ENCODE peak calls at places on chromosomes 5 and 9, in seven cellular contexts. U is B cell, C is NB4, L is spleen, X is cardiac fibroblast, S is AG09309, H is fibroblast of the aortic adventitia. O is an unnamed sample.

GRCh38 chr9:134390537-134390936 is 64.3 kb downstream of the RXRA start:
- DNase-seq in U (peak; percentile 83), C (no peak), L (peak; percentile 92), X (no peak), S (no peak), H (no peak), O (peak; percentile 56)

GRCh38 chr5:88729476-88730182 is 153.4 kb downstream of the MEF2C start:
- DNase-seq in U (peak; percentile 86), C (peak; percentile 68), L (no peak), X (peak; percentile 91), S (peak; percentile 47), H (peak; percentile 91), O (peak; percentile 40)

GRCh38 chr9:4421847-4422246 is 68.4 kb upstream of the SLC1A1 start:
- DNase-seq in U (no peak), C (no peak), L (no peak), X (no peak), S (no peak), H (no peak), O (no peak)

GRCh38 chr9:121830441-121831140 is 179.2 kb downstream of the DAB2IP start:
- DNase-seq in U (no peak), C (no peak), L (no peak), X (no peak), S (no peak), H (no peak), O (no peak)

GRCh38 chr9:27888661-27889295 is 315.5 kb upstream of the C9orf72 start:
- DNase-seq in U (peak; percentile 25), C (peak; percentile 51), L (peak; percentile 73), X (peak; percentile 3), S (no peak), H (no peak), O (no peak)

GRCh38 chr9:129898205-129898604 is 62.9 kb downstream of the USP20 start:
- DNase-seq in U (no peak), C (no peak), L (no peak), X (peak; percentile 26), S (no peak), H (peak; percentile 24), O (no peak)

GRCh38 chr9:114343471-114344187 is 14.0 kb downstream of the ORM2 start:
- DNase-seq in U (no peak), C (no peak), L (peak; percentile 47), X (no peak), S (no peak), H (peak; percentile 65), O (no peak)

GRCh38 chr9:95715911-95716435 is 159.5 kb upstream of the ERCC6L2 start:
- DNase-seq in U (no peak), C (no peak), L (no peak), X (no peak), S (no peak), H (no peak), O (no peak)

GRCh38 chr5:132873119-132873929 is at the start of gene LEAP2:
- DNase-seq in U (no peak), C (no peak), L (no peak), X (no peak), S (no peak), H (peak; percentile 62), O (no peak)

GRCh38 chr5:133824661-133825254 is 143.7 kb downstream of the C5orf15 start:
- DNase-seq in U (no peak), C (no peak), L (no peak), X (no peak), S (no peak), H (no peak), O (no peak)

GRCh38 chr5:139193928-139194327 is 4.2 kb downstream of the SIL1 start:
- DNase-seq in U (no peak), C (peak; percentile 34), L (no peak), X (peak; percentile 18), S (no peak), H (no peak), O (no peak)
- TF ChIP-seq CTCF in U (peak; percentile 33), C (peak; percentile 27), L (no peak), X (peak; percentile 45), S (peak; percentile 22), H (peak; percentile 42), O (no peak)

DNA sequence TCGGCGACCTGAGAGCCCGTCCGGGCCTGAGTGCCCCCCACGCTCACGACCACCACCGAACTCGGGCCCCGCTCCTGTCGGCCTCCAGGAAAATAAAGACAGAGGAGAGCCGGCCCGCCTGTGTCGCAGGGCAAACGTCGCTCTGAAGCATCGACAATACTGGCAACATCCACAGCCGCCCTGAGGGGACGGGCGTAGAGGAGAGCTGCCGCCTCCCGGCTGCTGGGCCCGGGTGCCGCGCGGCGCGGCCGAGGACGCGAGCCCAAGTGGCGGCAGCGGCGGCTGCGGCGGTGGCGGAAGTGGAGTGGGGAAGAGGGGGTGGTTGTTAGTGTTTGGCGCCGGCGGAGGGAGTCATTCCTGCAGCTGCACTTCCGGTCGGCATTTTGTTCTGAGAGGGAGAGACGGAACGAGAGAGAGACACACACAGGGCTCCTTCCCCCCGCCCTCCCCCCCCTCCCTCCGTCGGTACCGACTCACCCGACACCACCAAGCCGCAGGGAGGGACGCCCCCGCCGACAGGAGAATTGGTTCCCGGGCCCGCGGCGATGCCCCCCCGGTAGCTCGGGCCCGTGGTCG is at the start of gene NIPBL:
- DNase-seq in U (peak; percentile 91), C (peak; percentile 97), L (peak; percentile 97), X (peak; percentile 95), S (peak; percentile 81), H (peak; percentile 93), O (peak; percentile 83)
- TF ChIP-seq CTCF in U (no peak), C (no peak), L (no peak), X (no peak), S (no peak), H (no peak), O (peak; percentile 9)

DNA sequence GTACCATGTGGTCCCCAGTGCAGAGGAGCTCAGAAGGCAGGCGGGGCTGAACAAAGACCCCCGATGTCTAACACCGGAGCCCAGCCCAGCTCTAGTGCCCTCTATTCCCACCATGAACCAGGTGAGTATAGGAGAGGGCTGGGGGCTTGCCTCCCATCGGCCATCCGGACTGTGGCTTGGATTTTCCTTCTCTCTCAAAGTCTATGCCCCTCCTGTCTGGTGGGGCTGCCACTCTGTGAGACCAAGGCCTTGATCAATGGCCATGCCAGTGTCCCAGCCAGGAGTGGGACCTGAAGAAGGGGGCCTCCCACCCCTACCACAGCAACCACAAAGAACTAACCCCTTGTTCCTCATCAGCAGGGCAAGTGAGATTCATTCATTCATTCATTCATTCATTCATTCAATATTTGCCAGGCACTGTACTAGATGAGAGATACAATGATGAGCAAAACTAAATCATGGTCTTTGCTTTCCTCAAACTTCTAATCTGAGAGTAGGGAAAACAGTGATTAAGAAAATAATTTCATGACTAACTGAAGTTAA is 47.6 kb downstream of the ARHGEF37 start:
- DNase-seq in U (no peak), C (no peak), L (no peak), X (no peak), S (no peak), H (no peak), O (no peak)
- TF ChIP-seq CTCF in U (no peak), C (no peak), L (no peak), X (no peak), S (no peak), H (no peak), O (no peak)

DNA sequence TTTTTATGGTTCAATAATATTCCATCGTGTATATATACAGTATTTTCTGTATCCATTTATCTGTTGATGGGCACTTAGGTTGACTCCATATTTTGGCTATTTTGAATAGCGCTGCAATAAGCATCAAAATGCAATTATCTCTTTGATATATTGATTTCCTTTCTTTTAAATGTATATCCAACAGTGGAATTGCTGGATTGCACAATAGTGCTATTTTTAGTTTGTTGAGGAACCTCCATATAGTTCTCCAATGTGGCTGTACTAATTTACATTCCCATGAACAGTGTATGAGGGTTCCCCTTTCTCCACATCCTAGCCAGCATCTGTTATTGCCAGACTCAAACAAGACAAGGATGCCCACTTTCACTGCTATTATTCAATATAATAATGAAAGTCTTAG is 9.1 kb upstream of the CTXN3 start:
- DNase-seq in U (no peak), C (no peak), L (no peak), X (no peak), S (no peak), H (no peak), O (no peak)
- TF ChIP-seq CTCF in U (no peak), C (no peak), L (no peak), X (no peak), S (no peak), H (no peak), O (no peak)

GRCh38 chr5:135570453-135570764 is 8.4 kb downstream of the CXCL14 start:
- DNase-seq in U (no peak), C (no peak), L (no peak), X (no peak), S (no peak), H (no peak), O (no peak)
- TF ChIP-seq CTCF in U (no peak), C (no peak), L (no peak), X (no peak), S (no peak), H (no peak), O (no peak)

DNA sequence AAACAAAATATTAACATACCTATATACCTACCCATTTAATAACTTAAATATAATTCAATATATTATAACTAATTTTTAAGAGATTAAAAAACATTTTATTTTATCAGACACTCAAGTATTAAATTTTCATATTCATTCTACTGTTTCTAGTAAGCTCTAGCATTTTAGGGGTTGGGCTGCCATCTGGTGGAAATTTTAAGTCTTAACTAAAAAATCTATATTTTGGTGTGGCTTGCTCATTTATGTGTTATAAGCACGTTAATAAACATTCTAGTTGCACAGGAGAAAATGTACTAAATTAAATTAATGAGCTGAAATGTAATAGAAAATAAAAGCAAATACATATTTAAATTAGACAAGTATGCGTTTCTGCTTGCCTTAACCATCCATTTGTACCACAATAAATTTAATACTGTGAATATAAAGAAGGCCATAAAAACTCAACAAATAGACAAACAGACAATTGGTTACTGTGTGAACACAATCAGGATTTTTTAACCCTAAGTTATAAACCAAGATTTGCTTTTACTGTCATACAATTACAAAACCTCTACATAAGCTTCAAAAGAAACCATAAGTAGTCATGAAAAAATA is 1728.3 kb upstream of the CDH9 start:
- DNase-seq in U (no peak), C (peak; percentile 59), L (no peak), X (peak; percentile 62), S (peak; percentile 1), H (peak; percentile 54), O (no peak)
- TF ChIP-seq CTCF in U (no peak), C (no peak), L (no peak), X (peak; percentile 8), S (no peak), H (no peak), O (no peak)

DNA sequence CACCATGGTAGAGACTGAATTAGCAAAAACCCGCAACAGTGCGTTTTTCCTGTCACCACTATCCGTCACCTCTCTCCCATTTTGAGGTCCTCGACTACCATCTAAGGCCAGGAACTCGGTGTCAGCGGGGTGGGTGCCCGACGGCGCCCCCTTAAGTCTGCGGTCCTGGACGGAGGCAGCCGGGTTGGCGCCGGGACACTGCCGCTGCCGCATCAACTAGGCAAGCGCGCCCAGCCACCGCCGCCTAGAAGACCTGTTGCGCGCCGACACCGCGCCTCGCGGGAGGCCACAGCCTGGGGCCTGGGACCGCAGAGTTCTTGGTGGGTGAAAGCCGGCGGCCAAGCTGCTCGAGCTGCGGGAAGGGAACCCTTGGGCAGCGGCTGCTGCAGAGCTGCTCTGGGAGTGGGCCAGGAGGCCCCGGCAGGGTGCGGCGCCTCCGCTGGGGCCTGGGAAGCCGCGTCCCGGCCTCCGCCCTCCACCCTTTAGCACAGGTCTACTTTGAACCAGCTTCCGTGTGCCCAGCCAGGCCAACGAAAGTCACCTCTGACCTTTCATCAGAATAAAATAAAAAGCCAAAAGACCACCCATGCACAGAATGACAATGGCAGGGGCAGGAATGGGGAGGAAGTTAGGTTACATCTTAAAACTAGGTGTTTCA is 3.5 kb downstream of the FOXB2 start:
- DNase-seq in U (peak; percentile 9), C (no peak), L (no peak), X (no peak), S (no peak), H (no peak), O (no peak)
- TF ChIP-seq CTCF in U (no peak), C (no peak), L (no peak), X (no peak), S (no peak), H (no peak), O (no peak)

O was measured in natural killer cell.